ENCODE peak calls at places on chromosomes 1 and 21, in eight cellular contexts. One of them, this sample, is unnamed.

GRCh38 chr1:67214420-67215174 is 48.3 kb downstream of the IL23R start:
- DNase-seq in hepatocyte: peak; percentile 54
- DNase-seq in fibroblast of mammary gland: peak; percentile 35
- DNase-seq in CD4-positive, alpha-beta T cell: peak; percentile 13
- DNase-seq in ELR: peak; percentile 49
- DNase-seq in fibroblast of lung: peak; percentile 17
- DNase-seq in EL: peak; percentile 26
- DNase-seq in Daoy: peak; percentile 13
- DNase-seq in this sample: peak; percentile 74

GRCh38 chr1:65421341-65422174 is 1.1 kb downstream of the LEPR start:
- DNase-seq in Daoy: no peak
- DNase-seq in hepatocyte: no peak
- DNase-seq in EL: no peak
- DNase-seq in fibroblast of mammary gland: peak; percentile 11
- DNase-seq in fibroblast of lung: peak; percentile 39
- DNase-seq in ELR: no peak
- DNase-seq in CD4-positive, alpha-beta T cell: no peak
- DNase-seq in this sample: peak; percentile 15

GRCh38 chr1:155983191-155984023 is 5.1 kb upstream of the ARHGEF2 start:
- DNase-seq in fibroblast of lung: peak; percentile 96
- DNase-seq in ELR: peak; percentile 97
- DNase-seq in hepatocyte: peak; percentile 76
- DNase-seq in CD4-positive, alpha-beta T cell: no peak
- DNase-seq in fibroblast of mammary gland: peak; percentile 99
- DNase-seq in EL: peak; percentile 100
- DNase-seq in Daoy: peak; percentile 92
- DNase-seq in this sample: peak; percentile 95

GRCh38 chr1:225896937-225897549 is 8.1 kb upstream of the LEFTY1 start:
- DNase-seq in CD4-positive, alpha-beta T cell: peak; percentile 48
- DNase-seq in ELR: peak; percentile 38
- DNase-seq in hepatocyte: peak; percentile 42
- DNase-seq in fibroblast of mammary gland: no peak
- DNase-seq in fibroblast of lung: peak; percentile 20
- DNase-seq in Daoy: peak; percentile 78
- DNase-seq in EL: no peak
- DNase-seq in this sample: peak; percentile 62

GRCh38 chr1:39189592-39190041 is 14.9 kb upstream of the MACF1 start:
- DNase-seq in ELR: peak; percentile 78
- DNase-seq in fibroblast of lung: peak; percentile 82
- DNase-seq in fibroblast of mammary gland: no peak
- DNase-seq in Daoy: peak; percentile 29
- DNase-seq in EL: peak; percentile 52
- DNase-seq in hepatocyte: no peak
- DNase-seq in CD4-positive, alpha-beta T cell: no peak
- DNase-seq in this sample: no peak

GRCh38 chr21:15498455-15498854 is 231.3 kb upstream of the USP25 start:
- DNase-seq in fibroblast of lung: no peak
- DNase-seq in EL: no peak
- DNase-seq in CD4-positive, alpha-beta T cell: no peak
- DNase-seq in Daoy: no peak
- DNase-seq in ELR: no peak
- DNase-seq in hepatocyte: no peak
- DNase-seq in fibroblast of mammary gland: no peak
- DNase-seq in this sample: no peak

GRCh38 chr1:156893048-156893953 is at the start of gene PEAR1:
- DNase-seq in hepatocyte: peak; percentile 47
- DNase-seq in ELR: peak; percentile 54
- DNase-seq in EL: peak; percentile 55
- DNase-seq in Daoy: no peak
- DNase-seq in fibroblast of mammary gland: no peak
- DNase-seq in fibroblast of lung: peak; percentile 47
- DNase-seq in CD4-positive, alpha-beta T cell: no peak
- DNase-seq in this sample: no peak

GRCh38 chr1:229579101-229579651 is 20.7 kb upstream of the ABCB10 start:
- DNase-seq in fibroblast of lung: peak; percentile 35
- DNase-seq in Daoy: no peak
- DNase-seq in fibroblast of mammary gland: peak; percentile 35
- DNase-seq in ELR: peak; percentile 42
- DNase-seq in hepatocyte: no peak
- DNase-seq in EL: peak; percentile 20
- DNase-seq in CD4-positive, alpha-beta T cell: no peak
- DNase-seq in this sample: peak; percentile 77

GRCh38 chr1:212242288-212242984 is 42.8 kb upstream of the PPP2R5A start:
- DNase-seq in EL: no peak
- DNase-seq in fibroblast of mammary gland: no peak
- DNase-seq in hepatocyte: no peak
- DNase-seq in fibroblast of lung: no peak
- DNase-seq in CD4-positive, alpha-beta T cell: no peak
- DNase-seq in ELR: no peak
- DNase-seq in Daoy: no peak
- DNase-seq in this sample: no peak

GRCh38 chr1:11531314-11531870 is 52.4 kb downstream of the DISP3 start:
- DNase-seq in ELR: no peak
- DNase-seq in CD4-positive, alpha-beta T cell: no peak
- DNase-seq in EL: no peak
- DNase-seq in fibroblast of lung: no peak
- DNase-seq in fibroblast of mammary gland: no peak
- DNase-seq in Daoy: peak; percentile 23
- DNase-seq in hepatocyte: no peak
- DNase-seq in this sample: no peak

GRCh38 chr1:247357781-247358211 is 26.1 kb upstream of the ZNF496 start:
- DNase-seq in CD4-positive, alpha-beta T cell: no peak
- DNase-seq in ELR: peak; percentile 55
- DNase-seq in hepatocyte: peak; percentile 39
- DNase-seq in EL: peak; percentile 75
- DNase-seq in fibroblast of lung: peak; percentile 70
- DNase-seq in fibroblast of mammary gland: peak; percentile 89
- DNase-seq in Daoy: peak; percentile 79
- DNase-seq in this sample: no peak

GRCh38 chr1:193919827-193920226 is 733.4 kb upstream of the B3GALT2 start:
- DNase-seq in hepatocyte: no peak
- DNase-seq in ELR: peak; percentile 7
- DNase-seq in Daoy: no peak
- DNase-seq in fibroblast of mammary gland: no peak
- DNase-seq in CD4-positive, alpha-beta T cell: no peak
- DNase-seq in fibroblast of lung: peak; percentile 60
- DNase-seq in EL: peak; percentile 49
- DNase-seq in this sample: no peak

GRCh38 chr1:182762536-182762935 is 27.0 kb upstream of the NPL start:
- DNase-seq in fibroblast of lung: no peak
- DNase-seq in CD4-positive, alpha-beta T cell: no peak
- DNase-seq in fibroblast of mammary gland: no peak
- DNase-seq in ELR: no peak
- DNase-seq in Daoy: no peak
- DNase-seq in EL: no peak
- DNase-seq in hepatocyte: no peak
- DNase-seq in this sample: no peak

GRCh38 chr1:55352080-55352800 is 137.1 kb upstream of the USP24 start:
- DNase-seq in EL: no peak
- DNase-seq in hepatocyte: no peak
- DNase-seq in CD4-positive, alpha-beta T cell: no peak
- DNase-seq in fibroblast of mammary gland: peak; percentile 31
- DNase-seq in fibroblast of lung: no peak
- DNase-seq in ELR: no peak
- DNase-seq in Daoy: no peak
- DNase-seq in this sample: no peak